ENCODE peak calls at places on chromosome 22, in five cellular contexts. T is GM12865; K is ELR; L is HTR-8/SVneo; F is stimulated activated CD4-positive, alpha-beta T cell treated with anti-CD3 and anti-CD28 coated beads, Interleukin-15, amount 100 ng/mL, for 1 hour. O is an unnamed sample.

GRCh38 chr22:25153961-25154685 is 45.5 kb upstream of the CRYBB3 start:
- DNase-seq in T (no peak), K (no peak), L (peak), F (no peak), O (peak)

GRCh38 chr22:41915035-41915782 is at the start of gene SHISA8:
- DNase-seq in T (peak), K (peak), L (peak), F (peak), O (peak)

GRCh38 chr22:20438678-20439492 is 1.3 kb upstream of the SCARF2 start:
- DNase-seq in T (no peak), K (peak), L (no peak), F (no peak), O (no peak)

GRCh38 chr22:25644122-25644521 is 79.6 kb downstream of the GRK3 start:
- DNase-seq in T (no peak), K (no peak), L (no peak), F (no peak), O (no peak)

GRCh38 chr22:27108425-27109114 is 451.2 kb downstream of the MIAT start:
- DNase-seq in T (no peak), K (no peak), L (no peak), F (no peak), O (peak)

GRCh38 chr22:21587803-21588611 is 20.5 kb downstream of the UBE2L3 start:
- DNase-seq in T (peak), K (no peak), L (no peak), F (no peak), O (no peak)

GRCh38 chr22:17865183-17866055 is 91.2 kb upstream of the BID start:
- DNase-seq in T (no peak), K (no peak), L (no peak), F (no peak), O (no peak)

GRCh38 chr22:25112538-25113253 is 87.0 kb upstream of the CRYBB3 start:
- DNase-seq in T (no peak), K (no peak), L (no peak), F (no peak), O (no peak)

GRCh38 chr22:41831828-41832552 is 915 bp upstream of the SREBF2 start:
- DNase-seq in T (peak), K (peak), L (peak), F (no peak), O (no peak)

GRCh38 chr22:48984639-48985038 is 843.0 kb downstream of the BRD1 start:
- DNase-seq in T (no peak), K (no peak), L (no peak), F (no peak), O (no peak)

GRCh38 chr22:50253941-50254340 is 2.9 kb upstream of the HDAC10 start:
- DNase-seq in T (no peak), K (no peak), L (no peak), F (no peak), O (no peak)

GRCh38 chr22:43624144-43624998 is 187.7 kb downstream of the EFCAB6 start:
- DNase-seq in T (no peak), K (no peak), L (no peak), F (no peak), O (no peak)

GRCh38 chr22:36914383-36914752 is 940 bp downstream of the CSF2RB start:
- DNase-seq in T (no peak), K (no peak), L (no peak), F (no peak), O (no peak)

GRCh38 chr22:17319541-17319940 is 49.7 kb upstream of the CECR2 start:
- DNase-seq in T (no peak), K (no peak), L (no peak), F (no peak), O (peak)

GRCh38 chr22:22079404-22080148 is 97.0 kb upstream of the TOP3B start:
- DNase-seq in T (no peak), K (no peak), L (no peak), F (no peak), O (no peak)

GRCh38 chr22:35257321-35258143 is at the start of gene HMGXB4:
- DNase-seq in T (peak), K (peak), L (peak), F (peak), O (peak)

GRCh38 chr22:44622147-44622427 is 79.9 kb upstream of the PRR5 start:
- DNase-seq in T (peak), K (no peak), L (no peak), F (no peak), O (peak)

GRCh38 chr22:37457093-37457893 is 28.9 kb downstream of the MFNG start:
- DNase-seq in T (peak), K (peak), L (peak), F (peak), O (peak)

GRCh38 chr22:44916281-44917231 is 93.2 kb downstream of the PHF21B start:
- DNase-seq in T (no peak), K (no peak), L (no peak), F (no peak), O (no peak)

GRCh38 chr22:48396091-48396784 is 1431.4 kb downstream of the BRD1 start:
- DNase-seq in T (no peak), K (no peak), L (no peak), F (no peak), O (no peak)

GRCh38 chr22:20247010-20247505 is 21.1 kb downstream of the RTN4R start:
- DNase-seq in T (peak), K (no peak), L (no peak), F (no peak), O (no peak)

GRCh38 chr22:27880778-27881394 is 38.2 kb downstream of the PITPNB start:
- DNase-seq in T (peak), K (peak), L (peak), F (no peak), O (peak)

GRCh38 chr22:30286331-30286730 is 3.0 kb downstream of the CASTOR1 start:
- DNase-seq in T (no peak), K (no peak), L (no peak), F (no peak), O (no peak)

GRCh38 chr22:46931414-46931813 is 169.0 kb downstream of the TBC1D22A start:
- DNase-seq in T (no peak), K (peak), L (peak), F (no peak), O (peak)

GRCh38 chr22:19897726-19898515 is 43.2 kb upstream of the GNB1L start:
- DNase-seq in T (no peak), K (no peak), L (no peak), F (no peak), O (no peak)

GRCh38 chr22:19765477-19766234 is 5.1 kb downstream of the TBX1 start:
- DNase-seq in T (no peak), K (no peak), L (no peak), F (no peak), O (peak)

GRCh38 chr22:45010532-45010900 is 711 bp upstream of the PHF21B start:
- DNase-seq in T (no peak), K (no peak), L (no peak), F (no peak), O (no peak)

GRCh38 chr22:38347944-38348750 is 30.9 kb upstream of the CSNK1E start:
- DNase-seq in T (peak), K (peak), L (no peak), F (no peak), O (peak)

O was measured in epithelial cell of esophagus.